ENCODE peak calls at places on chromosomes 11 and 22, in eight cellular contexts. One of them, this sample, is unnamed. For H3K4me1, the result is how much of the 10 kb centered on the place peaks cover.

GRCh38 chr11:94786264-94787126 is 18.3 kb downstream of the AMOTL1 start:
- DNase-seq in tibial nerve: no peak
- DNase-seq in SK-N-SH: peak
- DNase-seq in heart left ventricle: no peak
- DNase-seq in hepatocyte: no peak
- DNase-seq in fibroblast of lung: no peak
- DNase-seq in OCI-LY7: peak
- DNase-seq in neural progenitor cell: peak
- DNase-seq in this sample: peak

GRCh38 chr11:64097468-64098317 is 62.0 kb downstream of the FLRT1 start:
- DNase-seq in fibroblast of lung: no peak
- DNase-seq in hepatocyte: no peak
- DNase-seq in neural progenitor cell: no peak
- DNase-seq in heart left ventricle: no peak
- DNase-seq in SK-N-SH: peak
- DNase-seq in OCI-LY7: no peak
- DNase-seq in tibial nerve: no peak
- DNase-seq in this sample: no peak

GRCh38 chr11:29962243-29962642 is 54.6 kb downstream of the KCNA4 start:
- DNase-seq in tibial nerve: no peak
- DNase-seq in OCI-LY7: peak
- DNase-seq in neural progenitor cell: peak
- DNase-seq in hepatocyte: peak
- DNase-seq in SK-N-SH: no peak
- DNase-seq in fibroblast of lung: no peak
- DNase-seq in heart left ventricle: no peak
- DNase-seq in this sample: peak

GRCh38 chr22:20781272-20781990 is 7.5 kb downstream of the SERPIND1 start:
- DNase-seq in neural progenitor cell: no peak
- DNase-seq in tibial nerve: no peak
- DNase-seq in OCI-LY7: no peak
- DNase-seq in hepatocyte: no peak
- DNase-seq in SK-N-SH: no peak
- DNase-seq in heart left ventricle: no peak
- DNase-seq in fibroblast of lung: peak
- DNase-seq in this sample: no peak

GRCh38 chr11:57405271-57405890 is 14.9 kb upstream of the PRG2 start:
- DNase-seq in OCI-LY7: no peak
- DNase-seq in heart left ventricle: no peak
- DNase-seq in neural progenitor cell: no peak
- DNase-seq in hepatocyte: no peak
- DNase-seq in tibial nerve: no peak
- DNase-seq in fibroblast of lung: no peak
- DNase-seq in SK-N-SH: no peak
- DNase-seq in this sample: no peak

GRCh38 chr11:22703040-22703439 is 36.6 kb downstream of the GAS2 start:
- DNase-seq in neural progenitor cell: peak
- DNase-seq in SK-N-SH: no peak
- DNase-seq in OCI-LY7: no peak
- DNase-seq in heart left ventricle: no peak
- DNase-seq in tibial nerve: no peak
- DNase-seq in fibroblast of lung: peak
- DNase-seq in hepatocyte: peak
- DNase-seq in this sample: peak

GRCh38 chr11:35963911-35964310 is 20.0 kb downstream of the LDLRAD3 start:
- DNase-seq in heart left ventricle: peak
- DNase-seq in OCI-LY7: no peak
- DNase-seq in fibroblast of lung: no peak
- DNase-seq in hepatocyte: no peak
- DNase-seq in SK-N-SH: no peak
- DNase-seq in tibial nerve: no peak
- DNase-seq in neural progenitor cell: no peak
- DNase-seq in this sample: no peak

GRCh38 chr11:47216141-47216798 is 1.5 kb downstream of the DDB2 start:
- DNase-seq in neural progenitor cell: peak
- DNase-seq in OCI-LY7: peak
- DNase-seq in tibial nerve: peak
- DNase-seq in SK-N-SH: peak
- DNase-seq in hepatocyte: peak
- DNase-seq in heart left ventricle: peak
- DNase-seq in fibroblast of lung: peak
- DNase-seq in this sample: peak

GRCh38 chr11:99197477-99197876 is 176.7 kb downstream of the CNTN5 start:
- DNase-seq in heart left ventricle: no peak
- DNase-seq in SK-N-SH: no peak
- DNase-seq in fibroblast of lung: no peak
- DNase-seq in neural progenitor cell: no peak
- DNase-seq in hepatocyte: no peak
- DNase-seq in OCI-LY7: no peak
- DNase-seq in tibial nerve: no peak
- DNase-seq in this sample: peak

GRCh38 chr11:33769542-33769941 is 4.8 kb downstream of the FBXO3 start:
- DNase-seq in hepatocyte: no peak
- DNase-seq in OCI-LY7: no peak
- DNase-seq in neural progenitor cell: no peak
- DNase-seq in tibial nerve: no peak
- DNase-seq in fibroblast of lung: peak
- DNase-seq in SK-N-SH: no peak
- DNase-seq in heart left ventricle: no peak
- DNase-seq in this sample: peak

GRCh38 chr11:80637011-80637410 is 1196.2 kb upstream of the TENM4 start:
- DNase-seq in OCI-LY7: no peak
- DNase-seq in neural progenitor cell: no peak
- DNase-seq in fibroblast of lung: no peak
- DNase-seq in heart left ventricle: no peak
- DNase-seq in tibial nerve: no peak
- DNase-seq in SK-N-SH: no peak
- DNase-seq in hepatocyte: no peak
- DNase-seq in this sample: no peak

GRCh38 chr11:12871788-12872321 is 137.3 kb upstream of the RASSF10 start:
- DNase-seq in OCI-LY7: no peak
- DNase-seq in SK-N-SH: no peak
- DNase-seq in tibial nerve: no peak
- DNase-seq in heart left ventricle: no peak
- DNase-seq in fibroblast of lung: peak
- DNase-seq in hepatocyte: no peak
- DNase-seq in neural progenitor cell: no peak
- DNase-seq in this sample: no peak

GRCh38 chr11:10333490-10333889 is 28.6 kb downstream of the ADM start:
- DNase-seq in tibial nerve: no peak
- DNase-seq in fibroblast of lung: no peak
- DNase-seq in OCI-LY7: no peak
- DNase-seq in hepatocyte: no peak
- DNase-seq in heart left ventricle: no peak
- DNase-seq in neural progenitor cell: no peak
- DNase-seq in SK-N-SH: no peak
- DNase-seq in this sample: no peak

GRCh38 chr22:45185718-45186511 is 22.2 kb downstream of the NUP50 start:
- DNase-seq in OCI-LY7: no peak
- DNase-seq in hepatocyte: no peak
- DNase-seq in SK-N-SH: no peak
- DNase-seq in neural progenitor cell: no peak
- DNase-seq in fibroblast of lung: no peak
- DNase-seq in heart left ventricle: no peak
- DNase-seq in tibial nerve: no peak
- DNase-seq in this sample: no peak

GRCh38 chr11:69682221-69682620 is 7.1 kb upstream of the LTO1 start:
- DNase-seq in hepatocyte: no peak
- DNase-seq in SK-N-SH: no peak
- DNase-seq in heart left ventricle: no peak
- DNase-seq in OCI-LY7: no peak
- DNase-seq in fibroblast of lung: no peak
- DNase-seq in neural progenitor cell: no peak
- DNase-seq in tibial nerve: no peak
- DNase-seq in this sample: no peak

GRCh38 chr11:69685348-69685747 is 10.2 kb upstream of the LTO1 start:
- DNase-seq in fibroblast of lung: no peak
- DNase-seq in SK-N-SH: no peak
- DNase-seq in neural progenitor cell: no peak
- DNase-seq in hepatocyte: no peak
- DNase-seq in tibial nerve: no peak
- DNase-seq in heart left ventricle: no peak
- DNase-seq in OCI-LY7: no peak
- DNase-seq in this sample: no peak

GRCh38 chr11:69682681-69683326 is 7.7 kb upstream of the LTO1 start:
- DNase-seq in OCI-LY7: no peak
- DNase-seq in hepatocyte: no peak
- DNase-seq in neural progenitor cell: no peak
- DNase-seq in SK-N-SH: no peak
- DNase-seq in tibial nerve: no peak
- DNase-seq in heart left ventricle: no peak
- DNase-seq in fibroblast of lung: no peak
- DNase-seq in this sample: no peak

GRCh38 chr11:69684651-69685050 is 9.5 kb upstream of the LTO1 start:
- DNase-seq in OCI-LY7: no peak
- DNase-seq in SK-N-SH: no peak
- DNase-seq in fibroblast of lung: no peak
- DNase-seq in tibial nerve: no peak
- DNase-seq in neural progenitor cell: no peak
- DNase-seq in heart left ventricle: no peak
- DNase-seq in hepatocyte: no peak
- DNase-seq in this sample: no peak

DNA sequence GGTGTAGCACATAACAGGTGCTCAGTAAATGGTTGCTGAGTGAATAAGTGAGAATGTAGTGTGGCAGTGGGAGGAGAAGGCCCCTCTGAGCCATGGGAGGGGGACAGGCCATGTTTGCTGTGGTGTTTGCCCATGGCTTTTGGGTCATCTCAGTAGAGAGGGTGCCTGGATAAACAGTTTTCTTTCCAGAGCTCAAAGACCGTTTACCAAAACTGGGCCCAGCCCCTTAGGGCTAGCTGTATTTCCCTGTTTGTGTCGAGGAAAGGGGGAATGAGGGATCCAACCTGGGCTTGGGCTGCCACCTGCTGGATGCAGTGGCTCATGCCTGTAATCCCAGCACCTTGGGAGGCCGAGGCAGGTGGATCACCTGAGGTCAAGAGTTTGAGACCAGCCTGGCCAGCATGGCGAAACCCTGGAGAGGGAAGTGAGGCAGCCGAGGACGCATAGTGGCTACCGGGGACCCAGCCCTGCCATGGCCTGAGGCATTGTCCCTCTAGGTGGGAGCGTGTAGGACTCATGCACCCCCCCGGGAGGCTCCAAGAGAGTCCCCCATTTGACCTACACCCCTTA is 8.7 kb upstream of the LTO1 start:
- DNase-seq in fibroblast of lung: no peak
- DNase-seq in tibial nerve: no peak
- DNase-seq in OCI-LY7: peak
- DNase-seq in SK-N-SH: no peak
- DNase-seq in neural progenitor cell: peak
- DNase-seq in heart left ventricle: no peak
- DNase-seq in hepatocyte: no peak
- DNase-seq in this sample: peak
- H3K4me1 ChIP-seq in fibroblast of lung: under half
- H3K4me1 ChIP-seq in tibial nerve: under half
- H3K4me1 ChIP-seq in OCI-LY7: under half
- H3K4me1 ChIP-seq in SK-N-SH: under half
- H3K4me1 ChIP-seq in neural progenitor cell: under half
- H3K4me1 ChIP-seq in heart left ventricle: under half
- H3K4me1 ChIP-seq in hepatocyte: under half
- H3K4me1 ChIP-seq in this sample: under half

GRCh38 chr11:72606362-72607100 is 67.7 kb downstream of the PDE2A start:
- DNase-seq in heart left ventricle: no peak
- DNase-seq in tibial nerve: no peak
- DNase-seq in OCI-LY7: no peak
- DNase-seq in SK-N-SH: no peak
- DNase-seq in neural progenitor cell: no peak
- DNase-seq in hepatocyte: no peak
- DNase-seq in fibroblast of lung: peak
- DNase-seq in this sample: no peak
- H3K4me3 ChIP-seq in heart left ventricle: no peak
- H3K4me3 ChIP-seq in tibial nerve: no peak
- H3K4me3 ChIP-seq in OCI-LY7: no peak
- H3K4me3 ChIP-seq in SK-N-SH: no peak
- H3K4me3 ChIP-seq in neural progenitor cell: no peak
- H3K4me3 ChIP-seq in hepatocyte: no peak
- H3K4me3 ChIP-seq in fibroblast of lung: no peak
- H3K4me3 ChIP-seq in this sample: no peak

DNA sequence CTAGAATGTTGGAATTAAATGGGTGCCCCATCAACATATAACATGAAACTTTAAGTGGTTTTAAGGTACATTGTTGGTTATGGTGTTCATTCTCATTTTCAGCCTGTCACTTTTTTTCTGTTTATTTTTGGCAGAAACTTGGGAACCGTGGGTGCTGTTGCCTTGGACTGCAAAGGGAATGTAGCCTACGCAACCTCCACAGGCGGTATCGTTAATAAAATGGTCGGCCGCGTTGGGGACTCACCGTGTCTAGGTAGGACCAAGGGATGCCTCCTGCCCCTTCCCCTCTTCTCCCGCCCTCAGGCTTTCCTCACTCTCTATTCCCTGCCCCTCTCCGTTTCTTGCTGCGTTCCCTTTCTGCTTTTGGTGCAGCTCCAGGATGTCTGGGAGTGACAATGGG is 29.8 kb upstream of the SCGB1A1 start:
- DNase-seq in SK-N-SH: no peak
- DNase-seq in tibial nerve: no peak
- DNase-seq in OCI-LY7: no peak
- DNase-seq in hepatocyte: no peak
- DNase-seq in neural progenitor cell: no peak
- DNase-seq in fibroblast of lung: no peak
- DNase-seq in heart left ventricle: no peak
- DNase-seq in this sample: no peak
- H3K4me1 ChIP-seq in SK-N-SH: under half
- H3K4me1 ChIP-seq in tibial nerve: under half
- H3K4me1 ChIP-seq in OCI-LY7: under half
- H3K4me1 ChIP-seq in hepatocyte: under half
- H3K4me1 ChIP-seq in neural progenitor cell: under half
- H3K4me1 ChIP-seq in fibroblast of lung: under half
- H3K4me1 ChIP-seq in heart left ventricle: under half
- H3K4me1 ChIP-seq in this sample: under half

GRCh38 chr11:67372232-67372992 is 986 bp downstream of the CLCF1 start:
- DNase-seq in neural progenitor cell: peak
- DNase-seq in SK-N-SH: peak
- DNase-seq in heart left ventricle: no peak
- DNase-seq in tibial nerve: no peak
- DNase-seq in hepatocyte: peak
- DNase-seq in fibroblast of lung: no peak
- DNase-seq in OCI-LY7: no peak
- DNase-seq in this sample: no peak

GRCh38 chr11:67370351-67371076 is 2.9 kb downstream of the CLCF1 start:
- DNase-seq in tibial nerve: no peak
- DNase-seq in fibroblast of lung: peak
- DNase-seq in SK-N-SH: no peak
- DNase-seq in OCI-LY7: no peak
- DNase-seq in hepatocyte: peak
- DNase-seq in heart left ventricle: no peak
- DNase-seq in neural progenitor cell: peak
- DNase-seq in this sample: no peak

GRCh38 chr11:67369801-67370284 is 3.6 kb downstream of the CLCF1 start:
- DNase-seq in hepatocyte: peak
- DNase-seq in fibroblast of lung: peak
- DNase-seq in tibial nerve: no peak
- DNase-seq in heart left ventricle: no peak
- DNase-seq in neural progenitor cell: no peak
- DNase-seq in OCI-LY7: no peak
- DNase-seq in SK-N-SH: no peak
- DNase-seq in this sample: no peak

GRCh38 chr11:67371549-67372231 is 1.7 kb downstream of the CLCF1 start:
- DNase-seq in hepatocyte: peak
- DNase-seq in neural progenitor cell: peak
- DNase-seq in fibroblast of lung: peak
- DNase-seq in SK-N-SH: peak
- DNase-seq in OCI-LY7: peak
- DNase-seq in heart left ventricle: no peak
- DNase-seq in tibial nerve: no peak
- DNase-seq in this sample: peak

GRCh38 chr11:67371199-67371548 is 2.2 kb downstream of the CLCF1 start:
- DNase-seq in hepatocyte: no peak
- DNase-seq in OCI-LY7: no peak
- DNase-seq in neural progenitor cell: no peak
- DNase-seq in tibial nerve: no peak
- DNase-seq in fibroblast of lung: no peak
- DNase-seq in SK-N-SH: no peak
- DNase-seq in heart left ventricle: no peak
- DNase-seq in this sample: no peak
- H3K4me3 ChIP-seq in hepatocyte: no peak
- H3K4me3 ChIP-seq in OCI-LY7: no peak
- H3K4me3 ChIP-seq in neural progenitor cell: no peak
- H3K4me3 ChIP-seq in tibial nerve: no peak
- H3K4me3 ChIP-seq in fibroblast of lung: peak
- H3K4me3 ChIP-seq in SK-N-SH: no peak
- H3K4me3 ChIP-seq in heart left ventricle: no peak
- H3K4me3 ChIP-seq in this sample: no peak